ENCODE peak calls at places on chromosome 15, in ten cellular contexts. One of them, this sample, is unnamed.

GRCh38 chr15:72312605-72313447 is 7.1 kb downstream of the CELF6 start:
- DNase-seq in thoracic aorta: no peak
- DNase-seq in foreskin fibroblast: peak
- DNase-seq in WTC11: peak
- DNase-seq in SK-N-SH: peak
- DNase-seq in RWPE1: peak
- DNase-seq in esophagus muscularis mucosa: peak
- DNase-seq in GM06990: peak
- DNase-seq in astrocyte of the cerebellum: peak
- DNase-seq in fibroblast of the aortic adventitia: peak
- DNase-seq in this sample: peak

GRCh38 chr15:74631408-74631807 is 15.8 kb downstream of the CLK3 start:
- DNase-seq in astrocyte of the cerebellum: no peak
- DNase-seq in SK-N-SH: no peak
- DNase-seq in foreskin fibroblast: no peak
- DNase-seq in thoracic aorta: no peak
- DNase-seq in GM06990: no peak
- DNase-seq in RWPE1: no peak
- DNase-seq in WTC11: no peak
- DNase-seq in fibroblast of the aortic adventitia: no peak
- DNase-seq in esophagus muscularis mucosa: no peak
- DNase-seq in this sample: no peak

GRCh38 chr15:77611767-77612166 is 20.9 kb downstream of the LINGO1 start:
- DNase-seq in fibroblast of the aortic adventitia: no peak
- DNase-seq in GM06990: no peak
- DNase-seq in SK-N-SH: no peak
- DNase-seq in thoracic aorta: no peak
- DNase-seq in foreskin fibroblast: no peak
- DNase-seq in RWPE1: no peak
- DNase-seq in esophagus muscularis mucosa: no peak
- DNase-seq in astrocyte of the cerebellum: no peak
- DNase-seq in WTC11: no peak
- DNase-seq in this sample: no peak

GRCh38 chr15:41331281-41331680 is 1.1 kb downstream of the OIP5 start:
- DNase-seq in RWPE1: no peak
- DNase-seq in esophagus muscularis mucosa: no peak
- DNase-seq in astrocyte of the cerebellum: no peak
- DNase-seq in fibroblast of the aortic adventitia: no peak
- DNase-seq in GM06990: no peak
- DNase-seq in WTC11: no peak
- DNase-seq in SK-N-SH: no peak
- DNase-seq in thoracic aorta: no peak
- DNase-seq in foreskin fibroblast: no peak
- DNase-seq in this sample: no peak

GRCh38 chr15:39921274-39921638 is 1.2 kb upstream of the GPR176 start:
- DNase-seq in RWPE1: no peak
- DNase-seq in thoracic aorta: no peak
- DNase-seq in astrocyte of the cerebellum: no peak
- DNase-seq in GM06990: no peak
- DNase-seq in foreskin fibroblast: no peak
- DNase-seq in esophagus muscularis mucosa: no peak
- DNase-seq in WTC11: no peak
- DNase-seq in SK-N-SH: no peak
- DNase-seq in fibroblast of the aortic adventitia: no peak
- DNase-seq in this sample: no peak

GRCh38 chr15:66885281-66885915 is 180.0 kb upstream of the SMAD3 start:
- DNase-seq in RWPE1: no peak
- DNase-seq in fibroblast of the aortic adventitia: no peak
- DNase-seq in astrocyte of the cerebellum: no peak
- DNase-seq in foreskin fibroblast: no peak
- DNase-seq in GM06990: no peak
- DNase-seq in thoracic aorta: no peak
- DNase-seq in WTC11: no peak
- DNase-seq in SK-N-SH: no peak
- DNase-seq in esophagus muscularis mucosa: peak
- DNase-seq in this sample: no peak

GRCh38 chr15:75809986-75810750 is 33.1 kb upstream of the UBE2Q2 start:
- DNase-seq in astrocyte of the cerebellum: no peak
- DNase-seq in foreskin fibroblast: no peak
- DNase-seq in RWPE1: peak
- DNase-seq in GM06990: no peak
- DNase-seq in fibroblast of the aortic adventitia: peak
- DNase-seq in SK-N-SH: peak
- DNase-seq in esophagus muscularis mucosa: no peak
- DNase-seq in thoracic aorta: no peak
- DNase-seq in WTC11: peak
- DNase-seq in this sample: peak

GRCh38 chr15:76197703-76198455 is 113.4 kb downstream of the ETFA start:
- DNase-seq in astrocyte of the cerebellum: no peak
- DNase-seq in thoracic aorta: no peak
- DNase-seq in RWPE1: peak
- DNase-seq in foreskin fibroblast: no peak
- DNase-seq in esophagus muscularis mucosa: no peak
- DNase-seq in fibroblast of the aortic adventitia: no peak
- DNase-seq in SK-N-SH: no peak
- DNase-seq in GM06990: no peak
- DNase-seq in WTC11: no peak
- DNase-seq in this sample: no peak

GRCh38 chr15:45606413-45606812 is 19.2 kb downstream of the BLOC1S6 start:
- DNase-seq in astrocyte of the cerebellum: no peak
- DNase-seq in esophagus muscularis mucosa: no peak
- DNase-seq in SK-N-SH: no peak
- DNase-seq in fibroblast of the aortic adventitia: no peak
- DNase-seq in GM06990: no peak
- DNase-seq in WTC11: no peak
- DNase-seq in foreskin fibroblast: no peak
- DNase-seq in RWPE1: no peak
- DNase-seq in thoracic aorta: no peak
- DNase-seq in this sample: peak

GRCh38 chr15:45612790-45613415 is 21.9 kb upstream of the SQOR start:
- DNase-seq in thoracic aorta: no peak
- DNase-seq in GM06990: no peak
- DNase-seq in SK-N-SH: no peak
- DNase-seq in fibroblast of the aortic adventitia: peak
- DNase-seq in foreskin fibroblast: peak
- DNase-seq in astrocyte of the cerebellum: no peak
- DNase-seq in RWPE1: peak
- DNase-seq in WTC11: no peak
- DNase-seq in esophagus muscularis mucosa: peak
- DNase-seq in this sample: no peak

GRCh38 chr15:45616901-45617323 is 17.9 kb upstream of the SQOR start:
- DNase-seq in WTC11: no peak
- DNase-seq in GM06990: no peak
- DNase-seq in astrocyte of the cerebellum: no peak
- DNase-seq in esophagus muscularis mucosa: no peak
- DNase-seq in thoracic aorta: no peak
- DNase-seq in fibroblast of the aortic adventitia: no peak
- DNase-seq in RWPE1: no peak
- DNase-seq in foreskin fibroblast: peak
- DNase-seq in SK-N-SH: no peak
- DNase-seq in this sample: no peak

GRCh38 chr15:45606841-45607240 is 19.7 kb downstream of the BLOC1S6 start:
- DNase-seq in RWPE1: no peak
- DNase-seq in WTC11: no peak
- DNase-seq in fibroblast of the aortic adventitia: no peak
- DNase-seq in thoracic aorta: no peak
- DNase-seq in foreskin fibroblast: no peak
- DNase-seq in GM06990: no peak
- DNase-seq in esophagus muscularis mucosa: no peak
- DNase-seq in astrocyte of the cerebellum: no peak
- DNase-seq in SK-N-SH: no peak
- DNase-seq in this sample: no peak

GRCh38 chr15:45611305-45611704 is 23.5 kb upstream of the SQOR start:
- DNase-seq in SK-N-SH: peak
- DNase-seq in thoracic aorta: no peak
- DNase-seq in RWPE1: peak
- DNase-seq in WTC11: no peak
- DNase-seq in foreskin fibroblast: no peak
- DNase-seq in fibroblast of the aortic adventitia: peak
- DNase-seq in GM06990: no peak
- DNase-seq in astrocyte of the cerebellum: no peak
- DNase-seq in esophagus muscularis mucosa: no peak
- DNase-seq in this sample: peak
- TF ChIP-seq CTCF in SK-N-SH: peak
- TF ChIP-seq CTCF in thoracic aorta: peak
- TF ChIP-seq CTCF in RWPE1: peak
- TF ChIP-seq CTCF in WTC11: no peak
- TF ChIP-seq CTCF in foreskin fibroblast: peak
- TF ChIP-seq CTCF in fibroblast of the aortic adventitia: peak
- TF ChIP-seq CTCF in GM06990: peak
- TF ChIP-seq CTCF in astrocyte of the cerebellum: peak
- TF ChIP-seq CTCF in esophagus muscularis mucosa: no peak
- TF ChIP-seq CTCF in this sample: peak

GRCh38 chr15:30030350-30030749 is 52.4 kb upstream of the GOLGA8J start:
- DNase-seq in foreskin fibroblast: no peak
- DNase-seq in SK-N-SH: no peak
- DNase-seq in astrocyte of the cerebellum: no peak
- DNase-seq in esophagus muscularis mucosa: no peak
- DNase-seq in WTC11: no peak
- DNase-seq in fibroblast of the aortic adventitia: no peak
- DNase-seq in thoracic aorta: no peak
- DNase-seq in RWPE1: no peak
- DNase-seq in GM06990: no peak
- DNase-seq in this sample: no peak
- TF ChIP-seq CTCF in foreskin fibroblast: no peak
- TF ChIP-seq CTCF in SK-N-SH: no peak
- TF ChIP-seq CTCF in astrocyte of the cerebellum: no peak
- TF ChIP-seq CTCF in esophagus muscularis mucosa: no peak
- TF ChIP-seq CTCF in WTC11: no peak
- TF ChIP-seq CTCF in fibroblast of the aortic adventitia: no peak
- TF ChIP-seq CTCF in thoracic aorta: no peak
- TF ChIP-seq CTCF in RWPE1: peak
- TF ChIP-seq CTCF in GM06990: no peak
- TF ChIP-seq CTCF in this sample: no peak

GRCh38 chr15:29260896-29261295 is 8.7 kb downstream of the NSMCE3 start:
- DNase-seq in RWPE1: no peak
- DNase-seq in foreskin fibroblast: no peak
- DNase-seq in WTC11: no peak
- DNase-seq in thoracic aorta: no peak
- DNase-seq in fibroblast of the aortic adventitia: no peak
- DNase-seq in esophagus muscularis mucosa: no peak
- DNase-seq in SK-N-SH: no peak
- DNase-seq in GM06990: no peak
- DNase-seq in astrocyte of the cerebellum: no peak
- DNase-seq in this sample: no peak

GRCh38 chr15:29263289-29263688 is 6.3 kb downstream of the NSMCE3 start:
- DNase-seq in fibroblast of the aortic adventitia: no peak
- DNase-seq in foreskin fibroblast: no peak
- DNase-seq in GM06990: no peak
- DNase-seq in WTC11: no peak
- DNase-seq in esophagus muscularis mucosa: no peak
- DNase-seq in RWPE1: no peak
- DNase-seq in SK-N-SH: no peak
- DNase-seq in thoracic aorta: no peak
- DNase-seq in astrocyte of the cerebellum: no peak
- DNase-seq in this sample: no peak

GRCh38 chr15:29262738-29263137 is 6.9 kb downstream of the NSMCE3 start:
- DNase-seq in SK-N-SH: no peak
- DNase-seq in fibroblast of the aortic adventitia: no peak
- DNase-seq in thoracic aorta: no peak
- DNase-seq in GM06990: no peak
- DNase-seq in esophagus muscularis mucosa: no peak
- DNase-seq in foreskin fibroblast: no peak
- DNase-seq in astrocyte of the cerebellum: no peak
- DNase-seq in WTC11: no peak
- DNase-seq in RWPE1: no peak
- DNase-seq in this sample: no peak

DNA sequence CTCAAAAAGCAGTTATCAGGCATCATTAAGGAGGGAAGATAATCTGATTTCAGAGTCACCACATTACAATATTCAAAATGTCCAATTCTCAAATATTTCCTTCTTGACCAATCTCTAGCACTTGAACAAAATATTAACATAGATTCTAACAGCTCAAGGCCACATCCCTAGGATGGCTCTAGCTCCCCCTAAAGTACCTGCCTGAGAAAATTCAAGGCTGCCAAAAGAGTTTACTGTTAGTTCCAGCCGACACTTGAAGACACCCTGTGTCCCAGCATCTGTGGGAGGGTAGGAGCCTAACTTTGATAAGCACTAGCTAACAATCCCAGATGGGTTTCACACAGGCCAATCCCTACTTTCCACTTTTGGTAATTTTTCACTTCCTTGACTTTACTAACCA is 10.4 kb downstream of the NSMCE3 start:
- DNase-seq in foreskin fibroblast: no peak
- DNase-seq in RWPE1: no peak
- DNase-seq in esophagus muscularis mucosa: no peak
- DNase-seq in SK-N-SH: no peak
- DNase-seq in astrocyte of the cerebellum: no peak
- DNase-seq in thoracic aorta: no peak
- DNase-seq in fibroblast of the aortic adventitia: no peak
- DNase-seq in GM06990: no peak
- DNase-seq in WTC11: no peak
- DNase-seq in this sample: no peak
- TF ChIP-seq CTCF in foreskin fibroblast: no peak
- TF ChIP-seq CTCF in RWPE1: no peak
- TF ChIP-seq CTCF in esophagus muscularis mucosa: no peak
- TF ChIP-seq CTCF in SK-N-SH: no peak
- TF ChIP-seq CTCF in astrocyte of the cerebellum: no peak
- TF ChIP-seq CTCF in thoracic aorta: no peak
- TF ChIP-seq CTCF in fibroblast of the aortic adventitia: no peak
- TF ChIP-seq CTCF in GM06990: peak
- TF ChIP-seq CTCF in WTC11: no peak
- TF ChIP-seq CTCF in this sample: no peak

GRCh38 chr15:80620931-80621330 is 74.2 kb upstream of the ABHD17C start:
- DNase-seq in astrocyte of the cerebellum: no peak
- DNase-seq in GM06990: no peak
- DNase-seq in RWPE1: no peak
- DNase-seq in thoracic aorta: no peak
- DNase-seq in fibroblast of the aortic adventitia: no peak
- DNase-seq in WTC11: no peak
- DNase-seq in SK-N-SH: no peak
- DNase-seq in esophagus muscularis mucosa: no peak
- DNase-seq in foreskin fibroblast: no peak
- DNase-seq in this sample: no peak

GRCh38 chr15:80620141-80620540 is 75.0 kb upstream of the ABHD17C start:
- DNase-seq in GM06990: no peak
- DNase-seq in astrocyte of the cerebellum: no peak
- DNase-seq in RWPE1: no peak
- DNase-seq in foreskin fibroblast: no peak
- DNase-seq in esophagus muscularis mucosa: no peak
- DNase-seq in thoracic aorta: no peak
- DNase-seq in fibroblast of the aortic adventitia: no peak
- DNase-seq in SK-N-SH: no peak
- DNase-seq in WTC11: no peak
- DNase-seq in this sample: no peak

GRCh38 chr15:80618666-80619481 is 76.2 kb upstream of the ABHD17C start:
- DNase-seq in RWPE1: no peak
- DNase-seq in fibroblast of the aortic adventitia: peak
- DNase-seq in astrocyte of the cerebellum: no peak
- DNase-seq in WTC11: no peak
- DNase-seq in SK-N-SH: no peak
- DNase-seq in esophagus muscularis mucosa: peak
- DNase-seq in GM06990: no peak
- DNase-seq in foreskin fibroblast: no peak
- DNase-seq in thoracic aorta: no peak
- DNase-seq in this sample: no peak

GRCh38 chr15:80615783-80616391 is 79.2 kb upstream of the ABHD17C start:
- DNase-seq in astrocyte of the cerebellum: peak
- DNase-seq in foreskin fibroblast: peak
- DNase-seq in WTC11: no peak
- DNase-seq in fibroblast of the aortic adventitia: peak
- DNase-seq in SK-N-SH: peak
- DNase-seq in thoracic aorta: no peak
- DNase-seq in GM06990: no peak
- DNase-seq in RWPE1: peak
- DNase-seq in esophagus muscularis mucosa: peak
- DNase-seq in this sample: no peak

DNA sequence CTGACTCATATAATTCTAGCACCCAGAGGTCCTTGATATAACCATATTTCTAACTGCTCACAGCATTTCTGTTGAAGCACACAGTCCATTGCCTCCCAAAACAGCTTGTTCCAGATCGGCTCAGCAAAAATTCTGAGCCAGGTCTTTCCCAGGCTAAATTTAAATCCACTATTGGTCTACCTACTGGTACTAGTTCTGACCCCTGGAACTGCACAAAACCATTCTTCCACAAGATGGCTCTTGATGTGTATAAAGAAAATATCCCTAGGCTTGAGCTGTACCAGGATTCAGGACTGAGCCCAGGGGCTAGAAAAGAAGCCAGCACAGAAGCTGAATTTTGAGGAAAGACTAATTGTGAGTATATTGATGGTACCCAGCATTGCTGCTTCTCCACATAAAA is 75.4 kb upstream of the ABHD17C start:
- DNase-seq in SK-N-SH: no peak
- DNase-seq in thoracic aorta: no peak
- DNase-seq in esophagus muscularis mucosa: peak
- DNase-seq in fibroblast of the aortic adventitia: peak
- DNase-seq in WTC11: no peak
- DNase-seq in astrocyte of the cerebellum: peak
- DNase-seq in GM06990: no peak
- DNase-seq in RWPE1: no peak
- DNase-seq in foreskin fibroblast: no peak
- DNase-seq in this sample: no peak
- TF ChIP-seq CTCF in SK-N-SH: peak
- TF ChIP-seq CTCF in thoracic aorta: peak
- TF ChIP-seq CTCF in esophagus muscularis mucosa: peak
- TF ChIP-seq CTCF in fibroblast of the aortic adventitia: peak
- TF ChIP-seq CTCF in WTC11: no peak
- TF ChIP-seq CTCF in astrocyte of the cerebellum: peak
- TF ChIP-seq CTCF in GM06990: peak
- TF ChIP-seq CTCF in RWPE1: no peak
- TF ChIP-seq CTCF in foreskin fibroblast: peak
- TF ChIP-seq CTCF in this sample: no peak